ENCODE peak calls at places on chromosome 17, in eight cellular contexts. N is NT2/D1, R is heart right ventricle, T is K562, V is endodermal cell, F is Caco-2, D is Peyer's patch, S is neuronal stem cell. X is an unnamed sample. For H3K4me1, H3K36me3 and H3K27me3, the result is how much of the 10 kb centered on the place peaks cover.

GRCh38 chr17:29585080-29585751 is 4.2 kb downstream of the GIT1 start:
- DNase-seq in N (no peak), R (peak), T (no peak), V (peak), F (no peak), D (no peak), S (no peak), X (no peak)

GRCh38 chr17:59456428-59456827 is 109.0 kb upstream of the DHX40 start:
- DNase-seq in N (no peak), R (no peak), T (no peak), V (no peak), F (no peak), D (no peak), S (no peak), X (no peak)

GRCh38 chr17:77726549-77726957 is 231.9 kb upstream of the TNRC6C start:
- DNase-seq in N (no peak), R (no peak), T (no peak), V (peak), F (no peak), D (no peak), S (no peak), X (no peak)

GRCh38 chr17:43418441-43419374 is 19.9 kb downstream of the ARL4D start:
- DNase-seq in N (no peak), R (peak), T (no peak), V (peak), F (no peak), D (peak), S (no peak), X (peak)

GRCh38 chr17:4118095-4118743 is 24.6 kb downstream of the ZZEF1 start:
- DNase-seq in N (no peak), R (no peak), T (no peak), V (no peak), F (no peak), D (no peak), S (no peak), X (no peak)

GRCh38 chr17:77383613-77384608 is 243.1 kb downstream of the SEC14L1 start:
- DNase-seq in N (no peak), R (peak), T (no peak), V (no peak), F (no peak), D (no peak), S (no peak), X (no peak)

GRCh38 chr17:58541249-58541648 is 26.8 kb upstream of the MTMR4 start:
- DNase-seq in N (no peak), R (no peak), T (peak), V (peak), F (no peak), D (no peak), S (no peak), X (no peak)

GRCh38 chr17:44765965-44766364 is 7.2 kb downstream of the ADAM11 start:
- DNase-seq in N (no peak), R (no peak), T (no peak), V (no peak), F (no peak), D (no peak), S (no peak), X (no peak)

GRCh38 chr17:69728816-69729215 is 314.3 kb downstream of the MAP2K6 start:
- DNase-seq in N (no peak), R (no peak), T (no peak), V (no peak), F (no peak), D (no peak), S (no peak), X (no peak)

GRCh38 chr17:43880420-43880991 is 26.8 kb downstream of the MPP2 start:
- DNase-seq in N (no peak), R (no peak), T (peak), V (peak), F (no peak), D (peak), S (peak), X (peak)

GRCh38 chr17:42548070-42548837 is 4.5 kb upstream of the HSD17B1 start:
- DNase-seq in N (peak), R (peak), T (no peak), V (peak), F (no peak), D (peak), S (peak), X (peak)

GRCh38 chr17:41618341-41619161 is 5.8 kb downstream of the KRT17 start:
- DNase-seq in N (no peak), R (no peak), T (no peak), V (peak), F (no peak), D (peak), S (no peak), X (no peak)

DNA sequence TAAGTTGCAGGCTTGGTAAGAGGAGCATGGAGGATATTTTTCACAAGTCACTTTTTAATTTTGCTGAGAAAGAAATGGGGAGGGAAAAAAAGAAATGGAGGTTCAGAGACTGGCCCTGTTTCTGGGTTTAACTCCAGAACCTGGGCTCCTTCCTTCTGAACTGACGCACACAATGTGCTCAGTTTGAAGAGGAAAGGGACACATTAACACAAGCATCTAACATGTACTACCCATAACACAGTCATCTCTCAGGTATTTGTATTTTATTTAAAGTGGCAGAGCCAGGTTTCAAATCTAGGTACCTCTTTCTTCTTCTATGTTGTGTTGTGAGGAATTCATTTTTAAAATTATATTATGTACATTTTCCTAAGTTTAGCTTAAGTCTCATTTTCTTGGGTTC is 5.3 kb upstream of the TMEM100 start:
- DNase-seq in N (no peak), R (no peak), T (no peak), V (no peak), F (no peak), D (no peak), S (no peak), X (no peak)
- H3K4me1 ChIP-seq in N (under half), R (half or more), T (under half), V (under half), F (under half), D (under half), S (under half), X (under half)

GRCh38 chr17:81570896-81571453 is 18.8 kb upstream of the FAAP100 start:
- DNase-seq in N (no peak), R (no peak), T (no peak), V (no peak), F (no peak), D (no peak), S (no peak), X (no peak)
- H3K36me3 ChIP-seq in N (half or more), R (half or more), T (half or more), V (half or more), F (under half), D (under half), S (half or more), X (under half)

GRCh38 chr17:79125503-79125902 is 50.9 kb downstream of the ENGASE start:
- DNase-seq in N (no peak), R (no peak), T (no peak), V (no peak), F (no peak), D (no peak), S (no peak), X (no peak)
- H3K27me3 ChIP-seq in N (under half), R (under half), T (under half), V (under half), F (under half), D (under half), S (under half), X (under half)

DNA sequence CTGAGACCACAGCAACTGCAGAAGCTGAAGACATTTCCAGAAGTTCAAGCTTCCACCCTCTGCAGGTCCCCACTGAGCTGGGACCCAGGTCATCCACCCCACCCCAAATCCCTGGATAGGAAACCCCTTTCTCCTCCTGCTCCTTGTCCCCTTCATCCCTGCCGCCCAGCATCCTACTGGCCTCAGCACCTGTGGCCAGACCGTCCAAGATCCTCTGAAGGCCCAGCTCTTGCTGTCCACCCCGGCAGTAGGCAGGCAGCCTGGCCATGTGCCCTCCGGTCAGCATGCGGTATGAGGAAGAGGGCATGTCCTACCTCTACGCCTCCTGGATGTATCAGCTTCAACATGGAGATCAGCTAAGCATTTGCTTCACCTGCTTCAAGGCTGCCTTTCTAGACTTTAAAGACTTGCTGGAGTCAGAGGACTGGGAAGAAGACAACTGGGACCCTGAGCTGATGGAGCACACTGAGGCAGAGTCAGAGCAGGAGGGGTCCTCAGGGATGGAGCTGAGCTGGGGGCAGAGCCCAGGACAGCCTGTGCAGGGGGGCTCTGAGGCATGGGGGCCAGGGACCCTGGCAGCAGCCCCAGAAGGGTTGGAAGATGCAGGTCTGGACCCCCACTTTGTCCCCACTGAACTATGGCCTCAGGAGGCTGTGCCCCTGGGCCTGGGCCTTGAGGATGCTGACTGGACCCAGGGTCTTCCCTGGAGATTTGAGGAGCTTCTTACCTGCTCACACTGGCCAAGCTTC is 3.0 kb downstream of the TEX19 start:
- DNase-seq in N (no peak), R (no peak), T (no peak), V (peak), F (no peak), D (no peak), S (no peak), X (no peak)
- H3K4me1 ChIP-seq in N (under half), R (under half), T (under half), V (under half), F (under half), D (under half), S (under half), X (under half)

X was measured in cardiac muscle cell.